ENCODE peak calls at places on chromosome 2, in four cellular contexts. Z is HCT116, N is vagina, R is transverse colon. M is an unnamed sample.
A peak's percentile ranks its signal among the peaks of the same experiment; 100 is the strongest.

GRCh38 chr2:151619337-151619989 is 114.8 kb downstream of the NEB start:
- DNase-seq in Z (no peak), N (no peak), R (no peak), M (no peak)

GRCh38 chr2:117199511-117199910 is 615.0 kb upstream of the DDX18 start:
- DNase-seq in Z (no peak), N (no peak), R (no peak), M (no peak)

GRCh38 chr2:56209701-56210100 is 25.9 kb downstream of the CCDC85A start:
- DNase-seq in Z (no peak), N (no peak), R (no peak), M (no peak)

GRCh38 chr2:55111570-55112228 is 61.4 kb upstream of the RTN4 start:
- DNase-seq in Z (peak; percentile 74), N (no peak), R (peak; percentile 54), M (peak; percentile 22)

GRCh38 chr2:180555391-180555965 is 424.9 kb upstream of the UBE2E3 start:
- DNase-seq in Z (no peak), N (no peak), R (no peak), M (no peak)

GRCh38 chr2:142127248-142127647 is 3.6 kb downstream of the LRP1B start:
- DNase-seq in Z (no peak), N (no peak), R (no peak), M (no peak)

GRCh38 chr2:112204411-112204810 is 50.4 kb downstream of the ZC3H8 start:
- DNase-seq in Z (peak; percentile 21), N (no peak), R (no peak), M (no peak)

GRCh38 chr2:5691659-5692529 is at the start of gene SOX11:
- DNase-seq in Z (no peak), N (no peak), R (peak; percentile 39), M (peak; percentile 62)

GRCh38 chr2:207161247-207161646 is 4.5 kb downstream of the KLF7 start:
- DNase-seq in Z (no peak), N (no peak), R (no peak), M (no peak)

GRCh38 chr2:101111917-101112771 is 39.0 kb downstream of the TBC1D8 start:
- DNase-seq in Z (no peak), N (no peak), R (no peak), M (no peak)

GRCh38 chr2:66865161-66865560 is 430.2 kb downstream of the MEIS1 start:
- DNase-seq in Z (no peak), N (no peak), R (no peak), M (no peak)

GRCh38 chr2:226669249-226669648 is 130.4 kb downstream of the IRS1 start:
- DNase-seq in Z (no peak), N (no peak), R (no peak), M (no peak)

GRCh38 chr2:105398522-105399206 is at the start of gene FHL2:
- DNase-seq in Z (peak; percentile 48), N (no peak), R (peak; percentile 78), M (peak; percentile 84)
- TF ChIP-seq POLR2A in Z (peak; percentile 22), N (no peak), R (peak; percentile 96), M (peak; percentile 53)

GRCh38 chr2:189163889-189164288 is 15.7 kb downstream of the COL5A2 start:
- DNase-seq in Z (no peak), N (no peak), R (no peak), M (no peak)

GRCh38 chr2:189161894-189162293 is 17.7 kb downstream of the COL5A2 start:
- DNase-seq in Z (no peak), N (no peak), R (no peak), M (no peak)

GRCh38 chr2:189164732-189165131 is 14.8 kb downstream of the COL5A2 start:
- DNase-seq in Z (no peak), N (no peak), R (peak; percentile 11), M (peak; percentile 17)

GRCh38 chr2:189159717-189160116 is 19.8 kb downstream of the COL5A2 start:
- DNase-seq in Z (no peak), N (no peak), R (no peak), M (no peak)

DNA sequence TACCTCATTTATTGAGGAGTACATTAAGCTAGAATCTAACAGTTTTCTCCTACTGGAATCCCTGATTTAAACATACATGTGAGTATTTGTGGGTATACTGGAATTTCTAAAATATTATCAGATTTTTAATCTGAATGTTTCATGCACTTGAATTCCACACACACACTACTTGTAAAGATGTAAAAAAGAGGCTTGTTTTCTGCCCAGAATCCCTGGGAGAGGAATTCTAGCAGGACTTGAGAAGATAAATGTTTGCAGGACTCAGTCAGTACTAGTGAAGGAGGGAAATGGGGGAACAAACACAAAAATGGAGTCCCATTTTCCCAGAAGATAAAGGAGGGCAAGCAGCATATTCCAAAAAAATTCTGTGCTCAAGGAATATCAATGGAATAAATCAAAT is 17.0 kb downstream of the COL5A2 start:
- DNase-seq in Z (no peak), N (no peak), R (no peak), M (no peak)
- TF ChIP-seq CTCF in Z (no peak), N (no peak), R (no peak), M (no peak)

GRCh38 chr2:27977623-27978312 is 87.2 kb downstream of the BABAM2 start:
- DNase-seq in Z (peak; percentile 84), N (no peak), R (no peak), M (no peak)
- TF ChIP-seq POLR2A in Z (no peak), N (no peak), R (no peak), M (no peak)

DNA sequence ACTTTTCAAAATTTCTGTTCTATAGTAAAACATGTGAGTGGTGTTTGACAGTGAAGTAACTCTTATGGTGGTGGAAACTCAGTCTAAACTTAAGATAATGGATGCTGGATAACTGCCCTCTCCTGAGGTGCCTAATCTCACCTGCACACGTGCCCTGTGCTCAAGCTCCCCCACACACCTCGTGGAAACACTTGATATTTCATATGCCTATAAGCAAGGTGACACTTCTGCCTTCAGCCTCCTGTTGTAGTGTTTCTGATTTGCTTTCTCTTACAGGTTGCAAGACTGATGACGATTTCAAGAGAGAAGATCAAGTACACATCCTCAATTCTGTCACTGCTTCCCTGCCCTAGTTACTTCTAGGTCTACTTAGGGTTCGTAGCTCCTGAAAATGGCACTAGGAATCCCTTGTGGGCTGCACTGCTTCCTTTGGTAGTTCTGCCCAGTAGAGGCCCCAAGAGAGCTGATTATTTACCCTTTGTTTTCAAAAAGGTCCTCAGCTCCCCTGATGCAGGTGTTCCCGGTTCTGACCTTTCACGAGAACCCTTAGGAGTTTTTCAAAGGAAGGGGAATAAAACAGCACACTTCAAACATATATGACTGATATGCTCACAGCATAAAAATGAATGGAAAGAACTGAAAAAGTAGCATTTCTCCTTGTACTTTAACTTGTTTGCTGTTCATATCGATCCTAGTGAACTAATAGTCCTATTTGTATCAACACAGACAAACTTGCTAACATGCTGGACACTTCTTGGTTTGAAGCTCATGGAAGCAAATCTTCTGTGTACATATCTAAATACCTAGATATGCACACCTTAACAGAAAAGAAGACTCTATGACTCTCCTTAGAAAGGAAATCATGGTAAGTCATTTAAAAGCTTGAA is 6.7 kb downstream of the CAVIN2 start:
- DNase-seq in Z (no peak), N (no peak), R (no peak), M (no peak)
- TF ChIP-seq CTCF in Z (peak; percentile 8), N (no peak), R (no peak), M (no peak)

GRCh38 chr2:10042301-10043161 is 819 bp upstream of the KLF11 start:
- DNase-seq in Z (no peak), N (no peak), R (peak; percentile 75), M (peak; percentile 76)
- TF ChIP-seq POLR2A in Z (no peak), N (no peak), R (peak; percentile 47), M (no peak)

GRCh38 chr2:85888745-85889647 is at the start of gene ST3GAL5:
- DNase-seq in Z (peak; percentile 67), N (no peak), R (peak; percentile 91), M (peak; percentile 95)

GRCh38 chr2:85886585-85886984 is 2.2 kb downstream of the ST3GAL5 start:
- DNase-seq in Z (no peak), N (no peak), R (peak; percentile 41), M (peak; percentile 72)

GRCh38 chr2:85886141-85886540 is 2.6 kb downstream of the ST3GAL5 start:
- DNase-seq in Z (no peak), N (no peak), R (no peak), M (no peak)

GRCh38 chr2:85888020-85888744 is 608 bp downstream of the ST3GAL5 start:
- DNase-seq in Z (no peak), N (no peak), R (peak; percentile 29), M (peak; percentile 51)

DNA sequence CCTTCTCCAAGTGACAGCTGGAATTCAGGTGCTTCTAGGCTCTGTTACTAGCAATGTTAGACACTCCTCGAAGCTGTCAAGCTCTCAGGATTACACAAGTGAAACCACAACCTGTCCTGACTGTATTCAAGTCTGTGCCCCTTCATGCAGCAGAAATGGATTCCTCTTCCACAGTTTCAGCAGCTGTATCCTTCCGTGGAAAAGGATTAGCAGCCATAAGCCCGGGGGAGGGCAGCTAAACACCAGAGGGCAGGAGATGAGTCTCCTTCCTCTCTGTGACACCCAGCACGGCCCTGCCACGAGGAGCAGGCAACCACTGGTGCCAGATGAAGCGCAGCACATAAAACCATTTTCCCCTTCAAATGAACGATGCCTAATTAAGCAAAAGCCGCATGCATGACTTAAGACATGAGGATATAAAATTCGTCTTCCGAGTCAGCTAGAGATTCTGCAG is 1.2 kb downstream of the ST3GAL5 start:
- DNase-seq in Z (no peak), N (no peak), R (peak; percentile 62), M (peak; percentile 84)
- TF ChIP-seq CTCF in Z (no peak), N (no peak), R (no peak), M (no peak)

GRCh38 chr2:26190369-26190768 is 17.5 kb downstream of the GAREM2 start:
- DNase-seq in Z (no peak), N (no peak), R (no peak), M (no peak)
- TF ChIP-seq POLR2A in Z (no peak), N (no peak), R (no peak), M (no peak)

GRCh38 chr2:1053781-1054180 is 103.1 kb downstream of the SNTG2 start:
- DNase-seq in Z (no peak), N (no peak), R (no peak), M (no peak)

GRCh38 chr2:1052671-1053270 is 102.1 kb downstream of the SNTG2 start:
- DNase-seq in Z (no peak), N (no peak), R (no peak), M (no peak)

GRCh38 chr2:1049691-1050090 is 99.0 kb downstream of the SNTG2 start:
- DNase-seq in Z (no peak), N (no peak), R (no peak), M (no peak)

GRCh38 chr2:1051585-1051984 is 100.9 kb downstream of the SNTG2 start:
- DNase-seq in Z (no peak), N (no peak), R (no peak), M (no peak)

GRCh38 chr2:1051075-1051474 is 100.4 kb downstream of the SNTG2 start:
- DNase-seq in Z (peak; percentile 18), N (no peak), R (no peak), M (no peak)
- TF ChIP-seq CTCF in Z (peak; percentile 35), N (no peak), R (no peak), M (no peak)

GRCh38 chr2:122873951-122874350 is 1118.5 kb downstream of the TSN start:
- DNase-seq in Z (no peak), N (no peak), R (no peak), M (no peak)

GRCh38 chr2:122875091-122875651 is 1119.7 kb downstream of the TSN start:
- DNase-seq in Z (no peak), N (no peak), R (no peak), M (no peak)
- TF ChIP-seq POLR2A in Z (no peak), N (no peak), R (no peak), M (no peak)

GRCh38 chr2:10141736-10142639 is 19.4 kb downstream of the RRM2 start:
- DNase-seq in Z (no peak), N (no peak), R (peak; percentile 49), M (peak; percentile 49)
- TF ChIP-seq CTCF in Z (peak; percentile 60), N (peak; percentile 23), R (peak; percentile 84), M (peak; percentile 55)

M was measured in testis.